ENCODE peak calls at places on chromosomes 12 and 14, in eight cellular contexts. O is heart left ventricle; Z is prostate gland; Y is H1; H is HCT116; I is naive thymus-derived CD4-positive, alpha-beta T cell; L is A549; W is CD4-positive, alpha-beta T cell. D is an unnamed sample.

GRCh38 chr12:112218150-112218549 is 92.8 kb downstream of the TRAFD1 start:
- DNase-seq in O (no peak), Z (no peak), Y (no peak), H (no peak), I (no peak), L (no peak), W (no peak), D (no peak)

GRCh38 chr14:77303417-77304156 is 17.1 kb downstream of the POMT2 start:
- DNase-seq in O (no peak), Z (no peak), Y (no peak), H (peak; percentile 54), I (no peak), L (peak; percentile 93), W (no peak), D (no peak)

GRCh38 chr14:39474416-39474911 is 42.2 kb upstream of the FBXO33 start:
- DNase-seq in O (no peak), Z (no peak), Y (no peak), H (no peak), I (no peak), L (no peak), W (no peak), D (no peak)

GRCh38 chr12:33825986-33826602 is 196.2 kb upstream of the ALG10 start:
- DNase-seq in O (no peak), Z (no peak), Y (no peak), H (no peak), I (no peak), L (no peak), W (no peak), D (no peak)

GRCh38 chr12:52617403-52617785 is 965 bp downstream of the KRT73 start:
- DNase-seq in O (no peak), Z (no peak), Y (peak; percentile 28), H (no peak), I (no peak), L (no peak), W (no peak), D (no peak)

GRCh38 chr14:102594514-102595175 is 2.2 kb downstream of the RCOR1 start:
- DNase-seq in O (peak; percentile 62), Z (peak; percentile 42), Y (no peak), H (peak; percentile 63), I (peak; percentile 47), L (peak; percentile 79), W (peak; percentile 19), D (peak; percentile 54)

GRCh38 chr12:114625294-114625851 is 58.6 kb downstream of the TBX3 start:
- DNase-seq in O (no peak), Z (peak; percentile 73), Y (peak; percentile 88), H (peak; percentile 52), I (no peak), L (peak; percentile 90), W (no peak), D (no peak)

GRCh38 chr12:10362325-10362724 is 27.5 kb downstream of the KLRK1 start:
- DNase-seq in O (no peak), Z (no peak), Y (no peak), H (no peak), I (no peak), L (no peak), W (no peak), D (no peak)

GRCh38 chr14:100067971-100068959 is 3.0 kb downstream of the EVL start:
- DNase-seq in O (peak; percentile 39), Z (no peak), Y (peak; percentile 33), H (peak; percentile 21), I (peak; percentile 92), L (no peak), W (peak; percentile 73), D (peak; percentile 77)

GRCh38 chr14:98907981-98908544 is 363.9 kb downstream of the BCL11B start:
- DNase-seq in O (no peak), Z (no peak), Y (no peak), H (no peak), I (no peak), L (no peak), W (no peak), D (no peak)

GRCh38 chr14:68972507-68973272 is 6.4 kb downstream of the ACTN1 start:
- DNase-seq in O (no peak), Z (no peak), Y (no peak), H (no peak), I (no peak), L (no peak), W (no peak), D (no peak)

GRCh38 chr14:68975667-68976066 is 3.4 kb downstream of the ACTN1 start:
- DNase-seq in O (no peak), Z (peak; percentile 30), Y (no peak), H (no peak), I (no peak), L (no peak), W (no peak), D (no peak)

GRCh38 chr14:68976160-68977067 is 2.7 kb downstream of the ACTN1 start:
- DNase-seq in O (peak; percentile 72), Z (no peak), Y (no peak), H (no peak), I (no peak), L (no peak), W (no peak), D (peak; percentile 22)

GRCh38 chr14:68973639-68974038 is 5.5 kb downstream of the ACTN1 start:
- DNase-seq in O (no peak), Z (no peak), Y (no peak), H (no peak), I (no peak), L (no peak), W (no peak), D (no peak)

GRCh38 chr14:68974759-68975347 is 4.2 kb downstream of the ACTN1 start:
- DNase-seq in O (no peak), Z (no peak), Y (no peak), H (no peak), I (no peak), L (no peak), W (no peak), D (no peak)
- H3K27ac ChIP-seq in O (no peak overlapping the region), Z (peak overlapping the region; percentile 99), Y (no peak overlapping the region), H (no peak overlapping the region), I (peak overlapping the region; percentile 87), L (peak overlapping the region; percentile 96), W (peak overlapping the region; percentile 40), D (peak overlapping the region; percentile 58)

GRCh38 chr14:61516125-61516740 is 179.1 kb upstream of the HIF1A start:
- DNase-seq in O (no peak), Z (no peak), Y (no peak), H (no peak), I (no peak), L (no peak), W (no peak), D (no peak)

GRCh38 chr14:61514006-61514830 is 181.1 kb upstream of the HIF1A start:
- DNase-seq in O (no peak), Z (peak; percentile 56), Y (no peak), H (no peak), I (no peak), L (no peak), W (no peak), D (no peak)

GRCh38 chr14:61514927-61515326 is 180.4 kb upstream of the HIF1A start:
- DNase-seq in O (no peak), Z (no peak), Y (no peak), H (no peak), I (no peak), L (no peak), W (no peak), D (no peak)

GRCh38 chr14:61516957-61517356 is 178.4 kb upstream of the HIF1A start:
- DNase-seq in O (no peak), Z (no peak), Y (no peak), H (no peak), I (no peak), L (no peak), W (no peak), D (no peak)

DNA sequence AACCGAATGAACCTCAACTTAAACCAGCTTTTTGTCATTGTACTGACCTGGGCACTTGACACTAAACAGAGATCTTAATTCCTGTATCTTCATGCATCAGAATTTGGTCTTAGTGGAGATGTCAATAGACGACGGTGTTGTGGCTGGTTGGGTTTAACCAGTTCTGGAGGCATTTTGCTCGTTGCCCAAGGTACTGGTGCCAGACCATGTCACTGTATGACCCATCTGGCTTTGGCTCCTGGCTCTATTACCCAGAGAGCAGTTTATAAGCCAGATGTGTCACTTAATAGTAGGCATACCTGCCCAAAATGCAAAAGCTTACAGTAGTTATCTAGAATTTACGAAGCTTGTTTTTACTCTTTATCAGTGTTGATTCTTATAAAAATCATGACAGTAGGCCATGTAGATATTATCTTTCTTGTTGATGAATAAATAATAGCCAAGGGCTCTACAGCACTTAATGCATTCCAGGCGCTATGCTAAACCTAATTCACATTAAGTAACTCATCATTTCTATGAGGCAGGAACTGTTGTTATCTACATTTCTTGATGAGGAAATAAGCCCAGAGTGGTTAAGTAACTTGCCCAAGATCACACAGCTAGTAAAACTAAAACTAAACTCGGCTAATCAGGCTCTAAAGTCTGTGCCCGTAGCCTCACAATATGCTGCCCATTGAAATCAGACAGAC is 179.7 kb upstream of the HIF1A start:
- DNase-seq in O (no peak), Z (no peak), Y (no peak), H (no peak), I (no peak), L (no peak), W (no peak), D (no peak)
- H3K27ac ChIP-seq in O (peak overlapping the region; percentile 17), Z (peak overlapping the region; percentile 81), Y (no peak overlapping the region), H (no peak overlapping the region), I (no peak overlapping the region), L (peak overlapping the region; percentile 81), W (no peak overlapping the region), D (no peak overlapping the region)

DNA sequence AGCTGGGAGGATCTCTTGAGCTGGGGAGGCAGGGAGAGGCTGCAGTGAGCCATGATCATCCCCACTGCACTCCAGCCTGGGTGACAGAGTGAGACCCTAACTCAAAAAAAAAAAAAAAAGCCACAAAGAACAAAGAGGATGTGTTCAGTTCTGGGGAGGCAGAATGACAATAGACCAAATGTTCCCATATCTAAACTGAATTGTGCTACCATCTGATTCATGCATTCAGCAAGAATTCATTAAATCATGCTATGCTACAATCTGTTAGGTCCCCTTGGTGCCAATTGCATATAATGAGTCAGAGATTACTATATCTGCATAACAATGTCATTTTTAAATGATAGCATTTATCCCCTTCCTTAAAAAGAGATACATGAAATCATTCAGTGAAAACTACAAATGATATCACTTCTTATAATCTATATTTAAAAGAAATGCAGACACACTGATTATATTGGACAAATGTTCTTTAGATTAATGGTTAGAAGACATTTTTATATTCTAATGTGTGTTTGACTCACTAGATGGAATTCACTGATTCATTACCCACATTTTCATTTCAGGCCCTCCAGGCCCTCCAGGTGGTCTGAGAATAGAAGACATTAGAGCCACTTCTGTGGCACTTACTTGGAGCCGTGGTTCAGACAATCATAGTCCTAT is 207.6 kb upstream of the PDZRN4 start:
- DNase-seq in O (no peak), Z (no peak), Y (no peak), H (peak; percentile 12), I (no peak), L (no peak), W (no peak), D (no peak)
- H3K27ac ChIP-seq in O (no peak overlapping the region), Z (no peak overlapping the region), Y (no peak overlapping the region), H (no peak overlapping the region), I (no peak overlapping the region), L (no peak overlapping the region), W (no peak overlapping the region), D (no peak overlapping the region)

GRCh38 chr14:46571970-46572369 is 79.6 kb downstream of the RPL10L start:
- DNase-seq in O (no peak), Z (no peak), Y (no peak), H (no peak), I (no peak), L (peak; percentile 27), W (no peak), D (no peak)
- H3K27ac ChIP-seq in O (no peak overlapping the region), Z (no peak overlapping the region), Y (no peak overlapping the region), H (no peak overlapping the region), I (no peak overlapping the region), L (no peak overlapping the region), W (no peak overlapping the region), D (no peak overlapping the region)